ENCODE peak calls at places on chromosomes 2 and 18, in six cellular contexts. One of them, this sample, is unnamed. For H3K27me3, the result is how much of the 10 kb centered on the place peaks cover.

GRCh38 chr18:72376256-72376655 is 167.9 kb downstream of the CBLN2 start:
- DNase-seq in BJ: no peak
- DNase-seq in ovary: no peak
- DNase-seq in neural progenitor cell: no peak
- DNase-seq in psoas muscle: no peak
- DNase-seq in adrenal gland: no peak
- DNase-seq in this sample: no peak

GRCh38 chr2:157304811-157305712 is 20.6 kb downstream of the ERMN start:
- DNase-seq in adrenal gland: no peak
- DNase-seq in psoas muscle: no peak
- DNase-seq in neural progenitor cell: peak
- DNase-seq in BJ: peak
- DNase-seq in ovary: no peak
- DNase-seq in this sample: peak

GRCh38 chr18:3726241-3726951 is 276.4 kb downstream of the TGIF1 start:
- DNase-seq in psoas muscle: no peak
- DNase-seq in adrenal gland: no peak
- DNase-seq in ovary: no peak
- DNase-seq in neural progenitor cell: no peak
- DNase-seq in BJ: no peak
- DNase-seq in this sample: no peak

GRCh38 chr2:10864888-10865551 is 46.7 kb upstream of the KCNF1 start:
- DNase-seq in neural progenitor cell: no peak
- DNase-seq in psoas muscle: no peak
- DNase-seq in adrenal gland: no peak
- DNase-seq in BJ: no peak
- DNase-seq in ovary: no peak
- DNase-seq in this sample: no peak

GRCh38 chr18:40935423-40935822 is 1019.6 kb upstream of the PIK3C3 start:
- DNase-seq in neural progenitor cell: peak
- DNase-seq in BJ: no peak
- DNase-seq in adrenal gland: no peak
- DNase-seq in ovary: no peak
- DNase-seq in psoas muscle: no peak
- DNase-seq in this sample: peak

GRCh38 chr2:64766841-64767669 is 113.3 kb upstream of the SERTAD2 start:
- DNase-seq in psoas muscle: no peak
- DNase-seq in BJ: no peak
- DNase-seq in adrenal gland: no peak
- DNase-seq in neural progenitor cell: peak
- DNase-seq in ovary: no peak
- DNase-seq in this sample: peak

GRCh38 chr18:11874676-11875075 is 23.5 kb downstream of the CHMP1B start:
- DNase-seq in neural progenitor cell: no peak
- DNase-seq in adrenal gland: no peak
- DNase-seq in psoas muscle: no peak
- DNase-seq in ovary: no peak
- DNase-seq in BJ: no peak
- DNase-seq in this sample: no peak

GRCh38 chr18:58221060-58221725 is 177.2 kb downstream of the NEDD4L start:
- DNase-seq in neural progenitor cell: no peak
- DNase-seq in adrenal gland: no peak
- DNase-seq in ovary: no peak
- DNase-seq in BJ: no peak
- DNase-seq in psoas muscle: no peak
- DNase-seq in this sample: peak

GRCh38 chr2:36480596-36480995 is 117.4 kb downstream of the FEZ2 start:
- DNase-seq in adrenal gland: no peak
- DNase-seq in BJ: no peak
- DNase-seq in ovary: no peak
- DNase-seq in psoas muscle: no peak
- DNase-seq in neural progenitor cell: no peak
- DNase-seq in this sample: no peak

GRCh38 chr2:77479395-77479794 is 42.8 kb downstream of the LRRTM4 start:
- DNase-seq in ovary: no peak
- DNase-seq in psoas muscle: no peak
- DNase-seq in BJ: no peak
- DNase-seq in adrenal gland: no peak
- DNase-seq in neural progenitor cell: no peak
- DNase-seq in this sample: no peak

GRCh38 chr18:47883771-47884413 is 46.6 kb downstream of the SMAD2 start:
- DNase-seq in ovary: no peak
- DNase-seq in BJ: no peak
- DNase-seq in neural progenitor cell: no peak
- DNase-seq in adrenal gland: peak
- DNase-seq in psoas muscle: no peak
- DNase-seq in this sample: peak

GRCh38 chr2:197972017-197972416 is 167.6 kb downstream of the PLCL1 start:
- DNase-seq in psoas muscle: no peak
- DNase-seq in ovary: no peak
- DNase-seq in BJ: peak
- DNase-seq in neural progenitor cell: no peak
- DNase-seq in adrenal gland: peak
- DNase-seq in this sample: peak

GRCh38 chr2:45882707-45883106 is 231.2 kb downstream of the PRKCE start:
- DNase-seq in neural progenitor cell: no peak
- DNase-seq in ovary: no peak
- DNase-seq in BJ: no peak
- DNase-seq in psoas muscle: no peak
- DNase-seq in adrenal gland: no peak
- DNase-seq in this sample: no peak

GRCh38 chr18:31977270-31977872 is 34.4 kb upstream of the TRAPPC8 start:
- DNase-seq in BJ: no peak
- DNase-seq in adrenal gland: peak
- DNase-seq in ovary: no peak
- DNase-seq in neural progenitor cell: peak
- DNase-seq in psoas muscle: no peak
- DNase-seq in this sample: peak

GRCh38 chr2:134234535-134234934 is 19.3 kb upstream of the MGAT5 start:
- DNase-seq in BJ: no peak
- DNase-seq in neural progenitor cell: no peak
- DNase-seq in adrenal gland: no peak
- DNase-seq in ovary: no peak
- DNase-seq in psoas muscle: no peak
- DNase-seq in this sample: peak

DNA sequence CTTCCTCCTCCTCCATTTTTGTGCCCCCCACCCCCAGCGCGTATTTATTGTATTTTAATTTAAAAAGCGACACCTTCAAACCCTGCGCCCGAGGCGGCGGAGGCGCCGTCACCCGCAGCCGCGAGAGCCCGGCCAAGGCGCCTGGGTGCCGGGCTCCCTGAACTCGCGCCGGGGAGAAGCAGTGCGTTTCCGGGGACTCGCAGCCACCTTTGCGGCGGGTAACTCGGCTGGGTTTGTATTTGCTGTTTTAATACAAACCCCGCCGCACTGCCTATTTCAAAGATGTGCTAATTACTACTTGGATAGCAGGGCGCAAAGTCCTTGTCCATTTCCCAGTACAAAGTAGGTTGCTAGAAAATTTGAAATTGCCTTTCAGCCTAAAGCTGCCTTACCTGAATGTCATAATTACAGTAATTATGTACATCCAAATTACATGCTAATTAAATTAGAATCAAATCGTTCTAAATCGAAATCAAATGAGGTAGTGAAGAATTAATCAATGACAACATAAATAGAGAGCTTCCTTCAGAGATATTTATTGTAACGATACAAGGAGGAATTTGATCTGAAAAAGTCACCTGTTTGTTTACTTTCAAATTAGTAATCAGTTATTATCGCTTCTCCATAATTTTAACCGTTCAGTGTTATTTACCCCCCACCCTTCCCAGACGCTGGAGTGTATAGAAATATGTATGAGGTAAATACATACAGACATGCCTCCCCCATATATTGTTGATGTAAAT is 8.0 kb downstream of the SP9 start:
- DNase-seq in BJ: no peak
- DNase-seq in neural progenitor cell: peak
- DNase-seq in ovary: no peak
- DNase-seq in adrenal gland: no peak
- DNase-seq in psoas muscle: no peak
- DNase-seq in this sample: no peak
- H3K27me3 ChIP-seq in BJ: under half
- H3K27me3 ChIP-seq in neural progenitor cell: half or more
- H3K27me3 ChIP-seq in ovary: under half
- H3K27me3 ChIP-seq in adrenal gland: half or more
- H3K27me3 ChIP-seq in psoas muscle: under half
- H3K27me3 ChIP-seq in this sample: half or more

GRCh38 chr2:15253817-15254216 is 307.3 kb downstream of the NBAS start:
- DNase-seq in BJ: no peak
- DNase-seq in ovary: no peak
- DNase-seq in adrenal gland: no peak
- DNase-seq in neural progenitor cell: no peak
- DNase-seq in psoas muscle: no peak
- DNase-seq in this sample: no peak
- H3K4me3 ChIP-seq in BJ: no peak
- H3K4me3 ChIP-seq in ovary: no peak
- H3K4me3 ChIP-seq in adrenal gland: no peak
- H3K4me3 ChIP-seq in neural progenitor cell: no peak
- H3K4me3 ChIP-seq in psoas muscle: no peak
- H3K4me3 ChIP-seq in this sample: no peak

GRCh38 chr2:218882866-218883366 is 2.3 kb downstream of the WNT10A start:
- DNase-seq in neural progenitor cell: no peak
- DNase-seq in BJ: no peak
- DNase-seq in psoas muscle: peak
- DNase-seq in adrenal gland: no peak
- DNase-seq in ovary: no peak
- DNase-seq in this sample: peak

GRCh38 chr2:218886461-218886947 is 5.9 kb downstream of the WNT10A start:
- DNase-seq in neural progenitor cell: peak
- DNase-seq in psoas muscle: no peak
- DNase-seq in adrenal gland: no peak
- DNase-seq in BJ: no peak
- DNase-seq in ovary: peak
- DNase-seq in this sample: no peak

GRCh38 chr2:218885981-218886447 is 5.4 kb downstream of the WNT10A start:
- DNase-seq in ovary: peak
- DNase-seq in BJ: no peak
- DNase-seq in neural progenitor cell: no peak
- DNase-seq in adrenal gland: no peak
- DNase-seq in psoas muscle: no peak
- DNase-seq in this sample: peak

GRCh38 chr2:218883491-218884490 is 3.1 kb downstream of the WNT10A start:
- DNase-seq in ovary: peak
- DNase-seq in adrenal gland: no peak
- DNase-seq in psoas muscle: peak
- DNase-seq in neural progenitor cell: peak
- DNase-seq in BJ: no peak
- DNase-seq in this sample: peak

GRCh38 chr2:218884519-218884918 is 3.9 kb downstream of the WNT10A start:
- DNase-seq in BJ: no peak
- DNase-seq in ovary: no peak
- DNase-seq in psoas muscle: peak
- DNase-seq in adrenal gland: no peak
- DNase-seq in neural progenitor cell: no peak
- DNase-seq in this sample: no peak
- TF ChIP-seq CTCF in BJ: no peak
- TF ChIP-seq CTCF in ovary: no peak
- TF ChIP-seq CTCF in psoas muscle: no peak
- TF ChIP-seq CTCF in adrenal gland: no peak
- TF ChIP-seq CTCF in neural progenitor cell: no peak
- TF ChIP-seq CTCF in this sample: no peak

GRCh38 chr2:241864897-241865213 is 4.7 kb upstream of the RTP5 start:
- DNase-seq in psoas muscle: peak
- DNase-seq in neural progenitor cell: no peak
- DNase-seq in adrenal gland: no peak
- DNase-seq in ovary: no peak
- DNase-seq in BJ: no peak
- DNase-seq in this sample: no peak
- H3K27me3 ChIP-seq in psoas muscle: under half
- H3K27me3 ChIP-seq in neural progenitor cell: under half
- H3K27me3 ChIP-seq in adrenal gland: under half
- H3K27me3 ChIP-seq in ovary: under half
- H3K27me3 ChIP-seq in BJ: under half
- H3K27me3 ChIP-seq in this sample: under half

DNA sequence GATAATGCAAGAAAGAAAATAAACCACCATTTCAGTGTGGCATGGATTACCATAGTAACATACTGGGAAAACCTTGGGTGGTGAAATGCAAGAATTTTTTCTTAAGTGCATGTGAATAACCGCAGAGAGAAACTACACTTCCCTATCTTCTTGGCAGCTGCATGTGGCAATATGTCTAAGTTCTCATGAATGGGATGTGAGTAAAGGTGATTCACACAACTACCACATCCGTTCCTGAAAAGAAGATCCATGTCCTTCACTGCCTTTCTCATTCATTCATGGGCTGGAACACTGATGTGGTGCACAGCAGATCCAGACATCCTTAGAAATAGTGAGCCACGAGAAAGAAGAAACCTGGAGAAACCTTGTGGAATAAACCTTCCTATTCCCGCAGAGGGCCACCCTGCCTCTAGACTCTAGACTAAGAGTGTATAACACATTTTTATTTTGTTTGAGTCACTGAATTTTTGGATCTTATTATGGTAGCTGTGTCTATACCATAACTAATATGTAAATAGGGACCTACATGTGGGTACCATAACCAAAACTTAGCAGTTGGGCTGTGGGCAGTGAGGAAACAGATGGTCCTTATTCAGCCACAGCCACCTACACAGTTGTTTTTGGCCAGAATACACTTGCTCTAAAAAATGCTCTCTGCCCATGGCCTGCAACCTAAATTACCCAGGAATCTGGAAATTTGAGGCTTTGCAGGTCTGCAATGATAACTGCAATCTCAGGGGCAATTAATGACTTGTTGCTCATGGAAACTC is 573.3 kb downstream of the LRP1B start:
- DNase-seq in adrenal gland: no peak
- DNase-seq in psoas muscle: no peak
- DNase-seq in neural progenitor cell: no peak
- DNase-seq in ovary: no peak
- DNase-seq in BJ: peak
- DNase-seq in this sample: peak
- H3K4me3 ChIP-seq in adrenal gland: no peak
- H3K4me3 ChIP-seq in psoas muscle: no peak
- H3K4me3 ChIP-seq in neural progenitor cell: no peak
- H3K4me3 ChIP-seq in ovary: no peak
- H3K4me3 ChIP-seq in BJ: no peak
- H3K4me3 ChIP-seq in this sample: no peak